ENCODE peak calls at places on chromosome 9, in nine cellular contexts. A is HFF-Myc; J is activated CD8-positive, alpha-beta T cell treated with anti-CD3 and anti-CD28 coated beads for 36 hours; D is choroid plexus epithelial cell; S is colonic mucosa; Y is foreskin fibroblast; O is tibial nerve; T is IMR-90; R is WTC11. M is an unnamed sample.

GRCh38 chr9:135572233-135572632 is 10.7 kb downstream of the PAEP start:
- DNase-seq in T (no peak), A (no peak), D (no peak), Y (no peak), R (no peak), S (no peak), O (no peak), J (no peak), M (no peak)

GRCh38 chr9:124617477-124618141 is 110.4 kb upstream of the NR5A1 start:
- DNase-seq in R (peak), A (peak), T (peak), J (peak), S (peak), O (peak), D (peak), Y (peak), M (peak)

GRCh38 chr9:120187758-120188157 is 392.2 kb downstream of the CDK5RAP2 start:
- DNase-seq in A (no peak), O (no peak), R (no peak), T (no peak), Y (no peak), D (no peak), S (no peak), J (no peak), M (no peak)

GRCh38 chr9:126886194-126886830 is 25.9 kb downstream of the ZBTB34 start:
- DNase-seq in T (no peak), O (no peak), S (no peak), A (no peak), J (no peak), R (peak), Y (no peak), D (no peak), M (no peak)

GRCh38 chr9:97512966-97513560 is 11.6 kb downstream of the TMOD1 start:
- DNase-seq in R (no peak), A (no peak), T (no peak), D (no peak), Y (no peak), O (no peak), S (no peak), J (no peak), M (no peak)

GRCh38 chr9:130661461-130662098 is 2.8 kb upstream of the PRDM12 start:
- DNase-seq in O (no peak), A (no peak), D (no peak), S (no peak), Y (peak), R (peak), T (no peak), J (no peak), M (no peak)

GRCh38 chr9:138060365-138060764 is 182.8 kb downstream of the CACNA1B start:
- DNase-seq in J (no peak), R (no peak), T (no peak), A (no peak), S (no peak), D (no peak), O (no peak), Y (no peak), M (no peak)

GRCh38 chr9:69500925-69501324 is 171.2 kb downstream of the APBA1 start:
- DNase-seq in S (no peak), J (no peak), Y (no peak), R (no peak), O (no peak), D (no peak), A (no peak), T (no peak), M (no peak)

GRCh38 chr9:94920439-94920951 is 194.0 kb downstream of the AOPEP start:
- DNase-seq in Y (peak), T (peak), D (peak), A (peak), R (no peak), J (no peak), S (no peak), O (peak), M (no peak)

GRCh38 chr9:94919376-94920098 is 193.0 kb downstream of the AOPEP start:
- DNase-seq in J (no peak), S (no peak), R (no peak), O (no peak), T (peak), A (no peak), Y (peak), D (peak), M (no peak)

GRCh38 chr9:94916956-94917355 is 190.5 kb downstream of the AOPEP start:
- DNase-seq in Y (no peak), R (no peak), T (no peak), S (no peak), J (no peak), O (no peak), A (no peak), D (no peak), M (no peak)

GRCh38 chr9:94915476-94916450 is 189.3 kb downstream of the AOPEP start:
- DNase-seq in R (no peak), D (no peak), J (no peak), A (no peak), S (peak), Y (no peak), O (no peak), T (no peak), M (no peak)

GRCh38 chr9:94918038-94918753 is 191.7 kb downstream of the AOPEP start:
- DNase-seq in J (peak), R (no peak), T (no peak), O (no peak), S (no peak), A (no peak), D (no peak), Y (no peak), M (peak)
- TF ChIP-seq CTCF in J (no peak), R (no peak), T (no peak), O (no peak), S (no peak), A (no peak), D (no peak), Y (no peak), M (no peak)

DNA sequence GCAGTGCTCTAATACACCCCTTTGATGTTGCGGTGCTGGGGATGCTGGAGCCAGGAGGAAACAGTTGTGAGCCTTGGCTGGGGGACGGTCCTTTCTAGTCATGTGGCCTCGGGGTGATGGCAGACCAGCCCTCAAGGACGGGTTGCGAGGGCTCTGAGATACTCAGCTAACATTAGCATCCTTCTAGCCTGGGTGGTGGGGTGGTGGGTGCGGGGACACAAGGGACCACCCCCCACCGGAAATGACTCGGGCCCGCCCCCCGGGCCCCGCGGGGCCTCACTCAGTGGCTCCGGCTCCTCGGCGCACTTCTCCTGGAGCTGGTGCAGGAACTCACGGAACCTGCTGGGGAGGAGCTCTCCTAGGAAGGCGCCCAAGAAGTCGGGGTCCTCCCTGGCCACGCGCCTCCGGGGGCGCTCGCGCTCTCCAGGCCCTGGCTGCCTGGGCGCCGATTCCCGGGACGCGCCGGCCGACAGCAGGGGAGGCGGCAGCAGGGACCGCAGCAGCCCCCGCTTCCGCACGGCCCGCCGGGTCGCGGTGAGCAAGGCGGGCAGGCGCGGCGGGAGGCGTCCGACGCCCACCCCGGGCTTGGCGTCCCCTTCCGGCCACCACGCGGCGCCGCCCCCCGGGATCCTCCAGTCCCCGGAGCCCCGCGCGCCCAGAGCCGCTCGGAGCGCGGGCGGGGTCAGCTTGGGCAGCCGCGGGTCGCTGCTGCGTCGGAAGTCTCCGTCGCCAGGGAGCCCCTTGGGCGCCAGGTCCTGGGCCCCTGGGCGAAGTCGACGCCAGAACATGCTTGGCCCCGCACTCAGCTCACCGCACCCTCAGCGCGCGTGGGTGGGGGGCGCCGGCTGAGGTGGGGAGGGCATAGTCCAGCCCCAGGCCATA is 873 bp downstream of the C9orf50 start:
- DNase-seq in A (no peak), R (no peak), S (no peak), D (peak), Y (peak), J (no peak), T (peak), O (no peak), M (no peak)
- TF ChIP-seq CTCF in A (peak), R (no peak), S (no peak), D (peak), Y (peak), J (peak), T (peak), O (peak), M (no peak)

DNA sequence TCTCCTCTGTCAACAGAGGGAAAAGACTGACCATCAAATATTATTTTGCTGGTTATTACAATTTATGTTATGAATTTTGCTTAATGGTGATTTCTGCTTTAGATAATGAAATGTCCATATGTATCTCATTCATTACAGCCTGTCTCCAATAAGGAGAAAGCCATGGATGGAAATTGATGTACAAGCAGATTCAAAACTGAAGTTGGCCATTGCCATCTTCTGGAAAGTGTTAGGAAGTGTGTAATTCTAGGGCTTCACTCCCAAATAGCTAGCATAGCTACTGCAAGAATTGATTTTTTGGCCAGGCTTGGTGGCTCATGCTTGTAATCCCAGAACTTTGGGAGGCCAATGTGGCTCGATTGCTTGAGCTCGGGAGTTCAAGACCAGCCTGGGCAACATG is 45.8 kb downstream of the DYNC2I2 start:
- DNase-seq in A (no peak), T (no peak), R (no peak), D (no peak), O (no peak), Y (no peak), J (no peak), S (no peak), M (no peak)
- TF ChIP-seq CTCF in A (no peak), T (no peak), R (no peak), D (no peak), O (no peak), Y (no peak), J (no peak), S (no peak), M (no peak)

GRCh38 chr9:122159026-122159924 is at the start of the genes MORN5 and NDUFA8:
- DNase-seq in J (peak), A (peak), T (peak), R (peak), S (peak), D (peak), Y (peak), O (peak), M (peak)
- TF ChIP-seq CTCF in J (no peak), A (no peak), T (no peak), R (no peak), S (no peak), D (no peak), Y (no peak), O (peak), M (no peak)

DNA sequence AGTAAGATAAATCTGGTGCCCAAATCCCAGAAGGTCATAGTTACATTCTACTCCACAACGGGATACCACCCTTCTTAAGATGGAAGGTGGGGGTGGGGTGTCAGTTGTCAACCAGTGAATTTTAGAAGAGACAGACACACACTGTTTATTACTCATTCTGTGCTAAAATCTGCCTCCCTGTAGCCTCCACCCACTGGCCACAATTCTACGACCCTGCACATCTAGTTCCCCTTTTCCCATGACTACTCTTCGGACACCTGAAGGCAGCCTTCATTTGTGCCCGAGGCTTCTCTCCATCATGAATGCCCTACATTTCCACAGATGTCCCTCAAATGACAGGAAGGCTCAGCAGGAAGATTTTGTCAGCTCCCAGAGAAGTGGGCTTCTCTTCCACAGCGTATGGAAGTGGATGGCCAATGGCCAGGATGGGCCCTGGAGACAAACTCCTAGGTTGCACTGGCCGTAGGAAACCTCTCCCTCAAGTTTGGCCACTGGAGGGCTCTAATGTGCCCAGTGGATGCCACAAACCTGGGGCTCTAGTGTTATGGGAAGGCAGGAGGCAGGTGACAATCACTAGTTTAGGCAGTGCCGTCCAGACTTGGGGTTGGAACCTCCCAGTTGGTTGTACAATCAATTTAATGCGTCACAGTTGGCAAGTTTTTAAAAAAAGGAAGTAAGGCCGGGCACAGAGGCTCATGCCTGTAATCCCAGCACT is 46.6 kb downstream of the PTPN3 start:
- DNase-seq in J (no peak), R (peak), Y (no peak), A (no peak), S (no peak), T (no peak), D (no peak), O (no peak), M (no peak)
- TF ChIP-seq CTCF in J (no peak), R (no peak), Y (no peak), A (no peak), S (no peak), T (no peak), D (peak), O (no peak), M (no peak)

GRCh38 chr9:35415769-35416427 is 74.0 kb upstream of the RUSC2 start:
- DNase-seq in J (no peak), A (no peak), Y (no peak), S (no peak), T (no peak), O (no peak), D (no peak), R (peak), M (no peak)
- TF ChIP-seq CTCF in J (no peak), A (no peak), Y (no peak), S (no peak), T (no peak), O (no peak), D (peak), R (no peak), M (no peak)

GRCh38 chr9:12813960-12814876 is 39.4 kb downstream of the LURAP1L start:
- DNase-seq in J (no peak), D (peak), A (peak), Y (peak), O (peak), S (peak), R (no peak), T (peak), M (no peak)
- TF ChIP-seq CTCF in J (no peak), D (peak), A (peak), Y (peak), O (peak), S (no peak), R (no peak), T (peak), M (no peak)

DNA sequence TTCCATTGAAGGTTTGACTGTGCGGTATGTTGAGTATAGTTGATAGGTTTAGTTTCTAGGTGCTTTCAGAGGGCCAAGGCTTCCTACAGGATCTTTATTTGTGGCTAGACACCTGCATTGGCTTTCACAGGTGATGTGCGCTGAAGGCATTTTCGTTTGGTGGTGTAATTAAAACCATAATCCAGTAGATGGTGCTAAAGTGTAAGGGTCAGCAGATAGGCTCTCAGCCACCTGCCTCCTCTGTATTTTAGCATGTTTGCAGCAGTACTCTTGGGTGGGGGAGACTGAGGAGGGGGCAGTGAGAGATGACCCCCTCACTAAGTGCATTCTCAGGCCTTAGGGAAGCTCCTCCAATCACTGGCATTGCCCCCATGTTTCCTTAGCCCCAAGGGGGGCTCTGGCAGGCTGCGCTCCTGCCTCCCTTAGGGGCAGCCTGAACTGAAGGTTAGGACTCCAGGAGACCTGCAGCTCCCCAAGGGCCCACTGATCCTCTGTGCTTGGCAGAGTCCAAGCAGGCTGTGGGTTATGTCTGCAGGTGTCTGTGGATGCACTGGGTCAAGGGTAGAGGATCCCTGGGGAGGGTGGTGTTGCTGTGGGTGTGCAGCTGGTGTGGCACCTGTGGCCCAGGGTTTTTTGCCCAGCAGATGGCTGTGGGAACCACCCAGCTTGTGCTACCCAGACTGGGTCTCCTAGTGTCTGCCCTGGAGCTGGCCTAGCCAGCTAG is 23.4 kb downstream of the CDK20 start:
- DNase-seq in T (peak), A (no peak), S (no peak), R (no peak), Y (peak), J (no peak), D (peak), O (no peak), M (peak)
- TF ChIP-seq CTCF in T (peak), A (peak), S (peak), R (peak), Y (peak), J (peak), D (peak), O (no peak), M (no peak)

GRCh38 chr9:110744753-110745522 is 76.3 kb downstream of the MUSK start:
- DNase-seq in R (no peak), S (no peak), T (peak), O (peak), Y (peak), A (peak), J (no peak), D (peak), M (no peak)
- TF ChIP-seq CTCF in R (no peak), S (no peak), T (no peak), O (no peak), Y (no peak), A (no peak), J (no peak), D (no peak), M (no peak)

M was measured in GM20000.